ENCODE peak calls at places on chromosomes 12 and 14, in ten cellular contexts. T is HepG2, Q is pancreas, R is foreskin keratinocyte, N is right atrium auricular region, S is tibial nerve, Z is neural progenitor cell, P is K562, G is GM23248, L is aorta. H is an unnamed sample.

GRCh38 chr12:110656071-110656655 is 32.8 kb downstream of the HVCN1 start:
- DNase-seq in T (no peak), Q (no peak), R (no peak), N (no peak), S (no peak), Z (no peak), P (no peak), G (no peak), L (no peak), H (no peak)

GRCh38 chr14:79467837-79468236 is 743.5 kb downstream of the DIO2 start:
- DNase-seq in T (no peak), Q (no peak), R (no peak), N (no peak), S (no peak), Z (no peak), P (no peak), G (no peak), L (no peak), H (no peak)

GRCh38 chr12:47082963-47083621 is 3.3 kb upstream of the AMIGO2 start:
- DNase-seq in T (no peak), Q (no peak), R (peak), N (no peak), S (peak), Z (no peak), P (peak), G (peak), L (no peak), H (no peak)

GRCh38 chr12:107126688-107127481 is 33.5 kb upstream of the CRY1 start:
- DNase-seq in T (no peak), Q (no peak), R (no peak), N (no peak), S (no peak), Z (no peak), P (no peak), G (peak), L (no peak), H (no peak)

GRCh38 chr12:118042091-118042490 is 18.9 kb downstream of the WSB2 start:
- DNase-seq in T (no peak), Q (no peak), R (no peak), N (no peak), S (no peak), Z (no peak), P (no peak), G (no peak), L (no peak), H (no peak)

GRCh38 chr12:123064356-123064755 is 83.9 kb downstream of the ARL6IP4 start:
- DNase-seq in T (no peak), Q (no peak), R (no peak), N (peak), S (no peak), Z (no peak), P (no peak), G (no peak), L (peak), H (no peak)

GRCh38 chr12:70045514-70045913 is 197.7 kb upstream of the CNOT2 start:
- DNase-seq in T (no peak), Q (no peak), R (peak), N (no peak), S (no peak), Z (no peak), P (no peak), G (no peak), L (no peak), H (no peak)

GRCh38 chr12:130954544-130954831 is 781 bp downstream of the ADGRD1 start:
- DNase-seq in T (no peak), Q (no peak), R (no peak), N (no peak), S (no peak), Z (no peak), P (no peak), G (no peak), L (no peak), H (no peak)

GRCh38 chr12:85179680-85180300 is 100.2 kb upstream of the ALX1 start:
- DNase-seq in T (no peak), Q (no peak), R (peak), N (no peak), S (no peak), Z (no peak), P (no peak), G (peak), L (no peak), H (no peak)

GRCh38 chr14:24137529-24138395 is 1.8 kb downstream of the PSME1 start:
- DNase-seq in T (no peak), Q (no peak), R (no peak), N (no peak), S (no peak), Z (no peak), P (no peak), G (no peak), L (peak), H (no peak)

DNA sequence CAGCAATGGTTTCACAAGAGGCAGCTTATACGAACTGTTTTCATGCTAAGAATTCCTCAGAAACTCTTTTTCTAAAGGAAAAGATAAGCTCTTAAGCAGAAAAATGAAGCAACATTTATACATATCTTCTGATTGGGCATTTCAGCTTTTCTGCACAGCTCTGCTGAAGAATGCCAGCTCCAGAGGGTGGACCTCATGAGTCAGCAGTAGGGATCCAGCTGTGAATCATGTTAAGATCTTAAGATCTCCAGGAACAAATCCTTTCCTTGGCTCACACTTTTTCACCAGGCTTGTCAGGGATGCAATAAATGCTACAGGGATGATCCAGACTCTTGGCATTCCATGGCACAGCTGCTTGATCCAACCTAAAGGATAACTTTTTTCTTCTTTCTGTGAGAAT is 477.1 kb upstream of the CCDC196 start:
- DNase-seq in T (no peak), Q (no peak), R (peak), N (no peak), S (no peak), Z (peak), P (no peak), G (peak), L (no peak), H (peak)
- H3K27ac ChIP-seq in T (no peak), Q (no peak), R (no peak), N (no peak), S (no peak), Z (peak), P (no peak), G (peak), L (no peak), H (no peak)

DNA sequence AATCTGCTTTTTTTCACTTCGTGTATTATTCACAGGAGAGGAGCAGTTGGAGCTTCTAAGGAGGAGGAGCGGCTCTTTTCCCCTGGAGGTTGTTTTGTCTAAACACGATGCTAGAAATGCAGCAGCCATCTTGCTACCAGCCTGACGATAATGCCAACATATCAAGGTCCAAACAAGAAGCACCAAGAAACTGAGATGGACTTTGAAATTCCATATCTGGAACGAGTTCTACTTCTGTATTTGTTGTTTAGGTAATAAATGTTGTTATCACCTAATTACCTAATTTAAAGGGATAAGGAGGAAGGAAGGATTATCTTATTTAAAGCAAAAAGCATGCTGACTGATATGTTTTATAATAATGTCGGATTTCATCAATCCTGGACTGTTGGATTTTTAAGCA is 174.4 kb upstream of the TMPO start:
- DNase-seq in T (no peak), Q (no peak), R (no peak), N (no peak), S (no peak), Z (no peak), P (no peak), G (no peak), L (no peak), H (no peak)
- H3K27ac ChIP-seq in T (no peak), Q (no peak), R (no peak), N (no peak), S (no peak), Z (no peak), P (no peak), G (no peak), L (no peak), H (no peak)

GRCh38 chr12:49622501-49623141 is 740 bp upstream of the PRPF40B start:
- DNase-seq in T (no peak), Q (peak), R (no peak), N (no peak), S (peak), Z (peak), P (peak), G (peak), L (no peak), H (no peak)

GRCh38 chr12:49619286-49619685 is 4.1 kb upstream of the PRPF40B start:
- DNase-seq in T (no peak), Q (no peak), R (peak), N (no peak), S (no peak), Z (no peak), P (no peak), G (peak), L (no peak), H (no peak)

GRCh38 chr12:49623142-49623899 is at the start of gene PRPF40B:
- DNase-seq in T (peak), Q (peak), R (peak), N (peak), S (peak), Z (peak), P (peak), G (peak), L (peak), H (no peak)

GRCh38 chr12:49624919-49625577 is 1.7 kb downstream of the PRPF40B start:
- DNase-seq in T (no peak), Q (peak), R (peak), N (no peak), S (no peak), Z (no peak), P (peak), G (peak), L (no peak), H (no peak)

DNA sequence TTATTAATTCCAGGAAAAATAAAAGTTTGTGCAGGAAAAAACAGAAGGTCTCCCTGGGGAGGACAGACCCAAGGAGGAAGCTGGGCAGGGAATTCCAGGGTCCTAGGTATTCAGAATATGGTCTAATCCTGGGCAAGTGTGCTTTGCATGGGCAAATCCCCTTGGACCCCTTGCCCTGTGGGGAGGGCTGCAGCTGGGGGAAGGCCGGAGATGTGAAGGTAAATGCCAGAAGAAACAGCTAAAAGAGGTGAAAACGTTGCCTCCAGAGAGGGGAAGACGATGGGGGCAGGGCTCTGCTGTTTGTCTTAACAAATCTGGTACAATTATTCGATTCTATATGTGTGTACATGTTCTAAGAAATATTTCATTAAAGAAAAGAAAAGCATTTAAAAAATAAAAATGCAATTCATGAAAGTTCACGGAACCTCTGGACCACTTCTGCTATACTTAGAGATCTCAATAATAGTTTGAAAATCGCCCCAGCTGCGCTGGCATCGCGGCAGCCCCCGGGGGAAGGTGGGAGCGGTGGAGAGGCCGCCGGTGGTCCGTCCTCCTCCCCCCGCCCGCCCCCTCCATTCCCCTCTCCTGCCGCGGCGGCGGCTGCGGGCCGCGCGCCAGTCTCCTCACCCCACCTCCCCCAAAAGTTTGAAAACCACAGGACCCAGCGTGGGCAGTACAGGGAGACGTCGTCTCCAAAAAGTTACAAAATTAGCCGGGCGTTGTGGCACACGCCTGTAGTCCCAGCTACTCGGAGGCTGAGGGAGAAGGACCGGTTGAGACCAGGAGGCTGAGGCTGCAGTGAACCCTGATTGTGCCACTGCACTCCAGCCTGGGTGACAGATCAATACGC is 1.5 kb upstream of the PRPF40B start:
- DNase-seq in T (no peak), Q (peak), R (no peak), N (no peak), S (no peak), Z (no peak), P (no peak), G (peak), L (no peak), H (no peak)
- H3K27ac ChIP-seq in T (no peak), Q (peak), R (no peak), N (peak), S (peak), Z (no peak), P (peak), G (peak), L (no peak), H (peak)

GRCh38 chr12:124629799-124630198 is 62.4 kb upstream of the NCOR2 start:
- DNase-seq in T (no peak), Q (no peak), R (no peak), N (no peak), S (no peak), Z (no peak), P (no peak), G (no peak), L (no peak), H (no peak)

GRCh38 chr12:124630791-124631313 is 63.4 kb upstream of the NCOR2 start:
- DNase-seq in T (no peak), Q (no peak), R (no peak), N (no peak), S (no peak), Z (no peak), P (no peak), G (no peak), L (no peak), H (no peak)

GRCh38 chr12:124632510-124632909 is 65.1 kb upstream of the NCOR2 start:
- DNase-seq in T (no peak), Q (no peak), R (no peak), N (no peak), S (no peak), Z (peak), P (peak), G (no peak), L (no peak), H (no peak)

GRCh38 chr12:124633269-124633953 is 66.0 kb upstream of the NCOR2 start:
- DNase-seq in T (no peak), Q (no peak), R (peak), N (no peak), S (no peak), Z (no peak), P (peak), G (peak), L (no peak), H (no peak)

DNA sequence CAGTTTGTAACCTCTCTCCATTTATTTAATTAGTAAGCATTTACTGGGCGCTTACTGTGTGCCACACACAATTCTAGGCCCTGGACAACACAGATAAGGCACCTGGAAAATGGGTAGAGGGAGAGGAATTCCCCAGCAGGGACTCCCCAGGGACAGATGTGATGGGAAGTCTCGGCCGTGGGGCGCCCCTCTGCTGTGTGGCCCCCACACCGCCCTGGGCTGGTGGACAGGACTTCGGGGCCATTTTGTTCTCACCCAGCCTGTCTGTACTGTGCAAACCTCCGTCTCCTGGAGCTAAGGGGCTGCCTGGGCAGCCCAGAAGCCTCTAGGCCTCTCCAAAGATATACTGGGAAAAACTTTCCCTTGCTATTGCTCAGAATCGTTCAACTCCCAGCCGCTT is 64.3 kb upstream of the NCOR2 start:
- DNase-seq in T (no peak), Q (no peak), R (no peak), N (no peak), S (no peak), Z (no peak), P (no peak), G (no peak), L (no peak), H (no peak)
- H3K27ac ChIP-seq in T (no peak), Q (no peak), R (no peak), N (no peak), S (no peak), Z (no peak), P (no peak), G (no peak), L (no peak), H (no peak)

GRCh38 chr14:39381366-39381765 is 50.9 kb downstream of the FBXO33 start:
- DNase-seq in T (no peak), Q (no peak), R (no peak), N (no peak), S (no peak), Z (no peak), P (no peak), G (no peak), L (no peak), H (no peak)
- H3K27ac ChIP-seq in T (no peak), Q (no peak), R (no peak), N (no peak), S (no peak), Z (peak), P (no peak), G (no peak), L (peak), H (no peak)

DNA sequence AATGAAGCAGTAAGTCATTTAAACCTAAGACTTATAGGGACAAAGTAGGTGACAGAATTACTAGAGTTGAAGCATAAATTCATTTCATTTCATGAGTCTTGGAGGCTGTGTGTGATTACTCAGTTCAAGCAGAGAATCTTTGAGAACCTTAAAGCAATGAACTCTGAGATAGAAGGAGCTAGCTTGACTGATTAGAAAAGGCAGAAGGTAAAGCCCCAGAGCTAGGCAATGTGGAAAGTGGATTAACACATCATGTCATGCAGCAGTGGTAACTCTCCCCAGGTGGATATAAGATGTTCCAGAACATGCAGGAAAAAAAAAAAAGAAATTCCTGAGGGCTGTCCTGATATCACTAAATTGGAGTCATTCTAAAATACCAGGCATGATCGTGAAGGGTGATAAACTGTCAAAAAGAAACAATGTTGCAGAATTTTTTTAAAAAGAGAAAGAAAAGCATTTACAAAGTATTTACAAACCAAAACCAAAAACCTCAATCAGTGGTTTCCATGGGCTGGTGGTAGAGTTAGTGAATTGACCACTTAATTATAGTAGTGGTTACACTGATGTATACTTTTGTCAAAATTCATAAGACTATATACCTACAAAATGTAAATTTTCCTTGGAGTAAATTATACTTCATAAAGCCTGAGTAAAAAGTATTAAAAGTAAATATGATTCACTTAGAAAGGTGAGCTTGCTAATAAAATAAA is 12.7 kb upstream of the SLC16A7 start:
- DNase-seq in T (no peak), Q (no peak), R (no peak), N (no peak), S (no peak), Z (no peak), P (no peak), G (no peak), L (no peak), H (no peak)
- H3K27ac ChIP-seq in T (no peak), Q (no peak), R (no peak), N (no peak), S (no peak), Z (no peak), P (no peak), G (no peak), L (no peak), H (no peak)

GRCh38 chr14:51293149-51293925 is 53.3 kb downstream of the TMX1 start:
- DNase-seq in T (no peak), Q (no peak), R (no peak), N (peak), S (peak), Z (no peak), P (no peak), G (peak), L (no peak), H (no peak)
- H3K27ac ChIP-seq in T (no peak), Q (peak), R (no peak), N (no peak), S (peak), Z (no peak), P (no peak), G (peak), L (no peak), H (no peak)

H was measured in epithelial cell of prostate.